ENCODE peak calls at places on chromosome 17, in six cellular contexts. G, P, D, H, W and Y are unnamed samples.

GRCh38 chr17:31248986-31249385 is 48.1 kb downstream of the OMG start:
- DNase-seq in H (no peak), D (no peak), G (no peak), W (peak), P (peak), Y (no peak)

GRCh38 chr17:901964-902363 is 77.6 kb downstream of the NXN start:
- DNase-seq in H (no peak), P (no peak), G (no peak), D (no peak), W (no peak), Y (no peak)

GRCh38 chr17:12789075-12789975 is at the start of gene ARHGAP44:
- DNase-seq in W (peak), H (peak), G (peak), D (peak), P (peak), Y (peak)

GRCh38 chr17:3594056-3594810 is 15.0 kb downstream of the TRPV1 start:
- DNase-seq in H (no peak), D (no peak), P (peak), W (peak), G (no peak), Y (no peak)

GRCh38 chr17:72466199-72466598 is 345.4 kb downstream of the SOX9 start:
- DNase-seq in D (no peak), P (peak), W (peak), H (no peak), G (no peak), Y (no peak)

GRCh38 chr17:48236681-48237134 is 129.1 kb downstream of the SNX11 start:
- DNase-seq in H (no peak), G (peak), W (peak), P (peak), D (no peak), Y (no peak)

GRCh38 chr17:33531311-33531710 is 238.2 kb upstream of the ASIC2 start:
- DNase-seq in D (no peak), H (no peak), P (no peak), G (no peak), W (no peak), Y (no peak)

GRCh38 chr17:7445011-7445927 is at the start of gene CHRNB1:
- DNase-seq in W (no peak), P (peak), D (no peak), H (peak), G (peak), Y (no peak)

GRCh38 chr17:20118280-20118679 is 109.1 kb downstream of the SPECC1 start:
- DNase-seq in D (no peak), W (no peak), G (no peak), H (no peak), P (no peak), Y (no peak)

GRCh38 chr17:58337126-58337599 is 8.6 kb upstream of the TSPOAP1 start:
- DNase-seq in G (peak), P (no peak), W (no peak), H (no peak), D (no peak), Y (no peak)

GRCh38 chr17:81480140-81480917 is 32.3 kb downstream of the ACTG1 start:
- DNase-seq in G (no peak), P (peak), W (peak), H (peak), D (no peak), Y (no peak)

GRCh38 chr17:40059729-40060475 is 2.9 kb upstream of the THRA start:
- DNase-seq in W (no peak), H (no peak), D (no peak), P (no peak), G (no peak), Y (no peak)

GRCh38 chr17:28895794-28896447 is 1.6 kb downstream of the FLOT2 start:
- DNase-seq in P (no peak), H (no peak), D (no peak), W (no peak), G (peak), Y (no peak)

GRCh38 chr17:55897301-55897700 is 146.4 kb downstream of the PCTP start:
- DNase-seq in W (no peak), H (no peak), P (no peak), D (no peak), G (no peak), Y (no peak)

GRCh38 chr17:12743046-12743445 is 46.3 kb upstream of the ARHGAP44 start:
- DNase-seq in W (no peak), D (no peak), H (no peak), P (no peak), G (no peak), Y (no peak)

GRCh38 chr17:59409336-59410048 is 78.0 kb downstream of the YPEL2 start:
- DNase-seq in G (no peak), H (no peak), D (no peak), W (no peak), P (no peak), Y (no peak)

GRCh38 chr17:36972186-36972686 is 23.5 kb downstream of the AATF start:
- DNase-seq in H (no peak), D (no peak), P (no peak), G (no peak), W (no peak), Y (no peak)

GRCh38 chr17:7046127-7046724 is 2.3 kb upstream of the SLC16A11 start:
- DNase-seq in H (peak), D (no peak), G (peak), P (no peak), W (peak), Y (peak)

GRCh38 chr17:57151798-57152197 is 66.8 kb downstream of the AKAP1 start:
- DNase-seq in P (no peak), G (no peak), W (no peak), D (no peak), H (no peak), Y (no peak)

GRCh38 chr17:5381542-5381941 is 37.9 kb downstream of the NUP88 start:
- DNase-seq in W (peak), G (peak), H (no peak), P (peak), D (no peak), Y (no peak)

GRCh38 chr17:76528528-76529223 is 8.8 kb downstream of the CYGB start:
- DNase-seq in D (no peak), H (no peak), G (no peak), P (peak), W (no peak), Y (no peak)

GRCh38 chr17:30236807-30237206 is 1.3 kb upstream of the SLC6A4 start:
- DNase-seq in W (peak), D (no peak), G (peak), H (peak), P (peak), Y (peak)

GRCh38 chr17:50559674-50560184 is 786 bp upstream of the CACNA1G start:
- DNase-seq in D (no peak), G (peak), H (peak), P (peak), W (peak), Y (no peak)

GRCh38 chr17:72404872-72405271 is 284.1 kb downstream of the SOX9 start:
- DNase-seq in P (no peak), H (no peak), G (no peak), D (no peak), W (peak), Y (no peak)

GRCh38 chr17:78257810-78258322 is 26.4 kb downstream of the TMEM235 start:
- DNase-seq in G (peak), P (no peak), H (no peak), W (no peak), D (no peak), Y (no peak)

GRCh38 chr17:75927286-75927922 is 13.4 kb downstream of the FBF1 start:
- DNase-seq in D (no peak), H (no peak), P (no peak), W (no peak), G (peak), Y (peak)

GRCh38 chr17:21417921-21418320 is 41.8 kb downstream of the KCNJ12 start:
- DNase-seq in D (no peak), H (no peak), G (no peak), P (no peak), W (no peak), Y (no peak)

GRCh38 chr17:69326302-69327059 is 452 bp downstream of the ABCA5 start:
- DNase-seq in H (no peak), G (peak), W (peak), D (peak), P (peak), Y (peak)

GRCh38 chr17:50169121-50169764 is 3.4 kb downstream of the SGCA start:
- DNase-seq in D (peak), H (peak), W (peak), G (peak), P (peak), Y (no peak)

GRCh38 chr17:16504974-16505373 is 13.0 kb upstream of the LRRC75A start:
- DNase-seq in G (no peak), W (no peak), H (no peak), P (no peak), D (no peak), Y (no peak)

GRCh38 chr17:49646391-49647255 is 31.3 kb downstream of the SPOP start:
- DNase-seq in W (peak), H (peak), G (peak), P (peak), D (peak), Y (no peak)

GRCh38 chr17:10295728-10296343 is 77.0 kb downstream of the MYH13 start:
- DNase-seq in D (peak), G (peak), P (peak), H (peak), W (peak), Y (peak)

GRCh38 chr17:39921323-39921722 is 2.9 kb upstream of the GSDMB start:
- DNase-seq in D (no peak), P (no peak), H (no peak), G (peak), W (no peak), Y (no peak)

GRCh38 chr17:65359016-65359415 is 202.4 kb downstream of the AXIN2 start:
- DNase-seq in D (peak), H (no peak), W (peak), P (peak), G (peak), Y (no peak)

GRCh38 chr17:31373150-31374082 is 18.1 kb upstream of the RAB11FIP4 start:
- DNase-seq in G (peak), W (peak), D (peak), P (no peak), H (peak), Y (peak)

GRCh38 chr17:42924891-42925290 is 24.3 kb downstream of the G6PC1 start:
- DNase-seq in H (no peak), D (no peak), W (no peak), P (no peak), G (no peak), Y (no peak)

GRCh38 chr17:48624544-48625501 is 1.3 kb downstream of the HOXB9 start:
- DNase-seq in H (no peak), P (peak), G (peak), W (peak), D (no peak), Y (no peak)